ENCODE peak calls at places on chromosomes 3 and 15, in five cellular contexts. L is PC-9, F is pancreas, Y is brain microvascular endothelial cell, P is HepG2. E is an unnamed sample.

GRCh38 chr15:84716036-84716732 is at the start of gene SEC11A:
- DNase-seq in L (peak; percentile 95), F (peak; percentile 92), Y (peak; percentile 92), P (peak; percentile 90), E (peak; percentile 77)

GRCh38 chr15:38504680-38505467 is 50.9 kb downstream of the FAM98B start:
- DNase-seq in L (no peak), F (no peak), Y (no peak), P (no peak), E (no peak)

GRCh38 chr3:160643994-160644393 is 33.0 kb upstream of the ARL14 start:
- DNase-seq in L (no peak), F (no peak), Y (no peak), P (no peak), E (no peak)

GRCh38 chr15:66184936-66185790 is 68.4 kb downstream of the MEGF11 start:
- DNase-seq in L (no peak), F (no peak), Y (no peak), P (no peak), E (no peak)

GRCh38 chr3:52606373-52607085 is 70.1 kb downstream of the UQCC5 start:
- DNase-seq in L (peak; percentile 72), F (peak; percentile 41), Y (peak; percentile 14), P (peak; percentile 67), E (no peak)

GRCh38 chr3:145648396-145648795 is 512.6 kb downstream of the PLOD2 start:
- DNase-seq in L (no peak), F (no peak), Y (no peak), P (no peak), E (no peak)

GRCh38 chr15:99721104-99721778 is 12.0 kb downstream of the LYSMD4 start:
- DNase-seq in L (no peak), F (no peak), Y (no peak), P (peak; percentile 17), E (no peak)

GRCh38 chr3:135970500-135971116 is 5.1 kb downstream of the PPP2R3A start:
- DNase-seq in L (no peak), F (no peak), Y (no peak), P (no peak), E (no peak)

GRCh38 chr15:56244811-56245576 is 1.3 kb upstream of the RFX7 start:
- DNase-seq in L (peak; percentile 1), F (peak; percentile 42), Y (peak; percentile 5), P (peak; percentile 85), E (no peak)

GRCh38 chr15:31440754-31441298 is 114.2 kb downstream of the KLF13 start:
- DNase-seq in L (no peak), F (peak; percentile 33), Y (no peak), P (no peak), E (no peak)

GRCh38 chr15:90681056-90681455 is 36.1 kb upstream of the BLM start:
- DNase-seq in L (no peak), F (no peak), Y (no peak), P (no peak), E (no peak)

GRCh38 chr15:73440571-73440970 is 2.4 kb upstream of the REC114 start:
- DNase-seq in L (no peak), F (no peak), Y (no peak), P (no peak), E (no peak)
- H3K27me3 ChIP-seq in L (no peaks in the 10 kb centered on the region), F (no peaks in the 10 kb centered on the region), Y (no peaks in the 10 kb centered on the region), P (peaks cover 10% of the 10 kb centered on the region), E (peaks cover 8% of the 10 kb centered on the region)

GRCh38 chr3:150015906-150016305 is 45.2 kb upstream of the PFN2 start:
- DNase-seq in L (no peak), F (no peak), Y (no peak), P (no peak), E (no peak)

GRCh38 chr3:150023239-150023636 is 52.5 kb upstream of the PFN2 start:
- DNase-seq in L (no peak), F (no peak), Y (no peak), P (no peak), E (no peak)

GRCh38 chr3:150022406-150023238 is 51.9 kb upstream of the PFN2 start:
- DNase-seq in L (no peak), F (no peak), Y (peak; percentile 48), P (no peak), E (no peak)

GRCh38 chr3:150014782-150015181 is 44.1 kb upstream of the PFN2 start:
- DNase-seq in L (no peak), F (no peak), Y (no peak), P (no peak), E (no peak)

GRCh38 chr3:150020527-150020926 is 49.8 kb upstream of the PFN2 start:
- DNase-seq in L (no peak), F (no peak), Y (peak; percentile 66), P (no peak), E (peak; percentile 32)
- TF ChIP-seq CTCF in L (no peak), F (no peak), Y (no peak), P (no peak), E (no peak)

DNA sequence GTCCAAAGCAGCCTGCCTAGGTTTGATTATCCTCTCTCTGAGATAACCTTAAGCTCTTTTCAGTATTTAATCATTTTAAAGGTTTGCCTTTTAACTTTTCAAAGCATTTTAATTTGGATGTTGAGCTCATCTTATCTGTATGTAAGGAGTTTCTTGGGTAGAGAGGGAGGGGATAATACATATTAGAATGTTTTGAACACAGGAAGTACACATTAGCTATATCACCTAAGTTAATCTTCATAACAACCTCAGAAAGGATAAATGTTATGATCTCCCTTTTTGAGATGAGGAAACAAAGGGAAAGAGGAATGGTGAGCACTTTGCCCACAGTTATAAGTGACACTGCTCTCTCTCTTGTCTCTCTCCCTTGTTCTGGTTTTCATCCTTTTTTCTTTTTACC is 2.2 kb upstream of the CD47 start:
- DNase-seq in L (no peak), F (no peak), Y (no peak), P (no peak), E (no peak)
- H3K4me3 ChIP-seq in L (no peak overlapping the region), F (no peak overlapping the region), Y (no peak overlapping the region), P (no peak overlapping the region), E (no peak overlapping the region)

DNA sequence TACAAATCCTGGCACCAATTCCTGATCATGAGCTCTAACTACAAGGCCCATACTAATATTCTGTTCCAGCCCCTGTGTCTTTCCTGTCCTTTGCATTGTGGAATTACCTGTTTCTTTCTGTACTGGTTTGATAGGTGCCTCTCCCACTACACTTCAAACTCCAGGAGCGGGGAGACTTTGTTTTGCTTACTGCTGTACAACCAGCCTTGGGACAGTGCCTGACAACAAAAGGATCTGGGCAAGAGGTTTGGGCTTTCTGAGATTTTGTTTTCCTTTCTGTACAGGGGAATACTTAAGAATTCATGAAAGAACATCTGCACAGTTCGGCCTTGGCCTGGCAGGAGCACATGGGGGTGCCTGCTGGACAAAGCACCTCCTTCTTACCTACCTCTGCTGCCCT is 45.1 kb downstream of the ZDHHC3 start:
- DNase-seq in L (no peak), F (no peak), Y (no peak), P (no peak), E (no peak)
- H3K27me3 ChIP-seq in L (no peaks in the 10 kb centered on the region), F (no peaks in the 10 kb centered on the region), Y (no peaks in the 10 kb centered on the region), P (no peaks in the 10 kb centered on the region), E (no peaks in the 10 kb centered on the region)

GRCh38 chr3:186775999-186776398 is 7.4 kb upstream of the EIF4A2 start:
- DNase-seq in L (no peak), F (no peak), Y (no peak), P (peak; percentile 29), E (no peak)
- TF ChIP-seq CTCF in L (no peak), F (no peak), Y (peak; percentile 27), P (peak; percentile 53), E (no peak)

GRCh38 chr3:194632983-194633348 is 253 bp downstream of the TMEM44 start:
- DNase-seq in L (no peak), F (peak; percentile 50), Y (no peak), P (no peak), E (no peak)
- H3K4me3 ChIP-seq in L (peak overlapping the region; percentile 74), F (peak overlapping the region; percentile 57), Y (peak overlapping the region; percentile 74), P (peak overlapping the region; percentile 73), E (peak overlapping the region; percentile 68)

GRCh38 chr3:194139085-194139976 is 3.4 kb downstream of the HES1 start:
- DNase-seq in L (peak; percentile 60), F (peak; percentile 46), Y (peak; percentile 67), P (peak; percentile 52), E (no peak)

GRCh38 chr3:194142156-194142910 is 6.4 kb downstream of the HES1 start:
- DNase-seq in L (no peak), F (no peak), Y (no peak), P (no peak), E (no peak)

GRCh38 chr3:194141415-194142155 is 5.6 kb downstream of the HES1 start:
- DNase-seq in L (peak; percentile 97), F (peak; percentile 97), Y (peak; percentile 91), P (peak; percentile 78), E (peak; percentile 69)

GRCh38 chr3:194139977-194140351 is 4.0 kb downstream of the HES1 start:
- DNase-seq in L (no peak), F (no peak), Y (no peak), P (no peak), E (no peak)

DNA sequence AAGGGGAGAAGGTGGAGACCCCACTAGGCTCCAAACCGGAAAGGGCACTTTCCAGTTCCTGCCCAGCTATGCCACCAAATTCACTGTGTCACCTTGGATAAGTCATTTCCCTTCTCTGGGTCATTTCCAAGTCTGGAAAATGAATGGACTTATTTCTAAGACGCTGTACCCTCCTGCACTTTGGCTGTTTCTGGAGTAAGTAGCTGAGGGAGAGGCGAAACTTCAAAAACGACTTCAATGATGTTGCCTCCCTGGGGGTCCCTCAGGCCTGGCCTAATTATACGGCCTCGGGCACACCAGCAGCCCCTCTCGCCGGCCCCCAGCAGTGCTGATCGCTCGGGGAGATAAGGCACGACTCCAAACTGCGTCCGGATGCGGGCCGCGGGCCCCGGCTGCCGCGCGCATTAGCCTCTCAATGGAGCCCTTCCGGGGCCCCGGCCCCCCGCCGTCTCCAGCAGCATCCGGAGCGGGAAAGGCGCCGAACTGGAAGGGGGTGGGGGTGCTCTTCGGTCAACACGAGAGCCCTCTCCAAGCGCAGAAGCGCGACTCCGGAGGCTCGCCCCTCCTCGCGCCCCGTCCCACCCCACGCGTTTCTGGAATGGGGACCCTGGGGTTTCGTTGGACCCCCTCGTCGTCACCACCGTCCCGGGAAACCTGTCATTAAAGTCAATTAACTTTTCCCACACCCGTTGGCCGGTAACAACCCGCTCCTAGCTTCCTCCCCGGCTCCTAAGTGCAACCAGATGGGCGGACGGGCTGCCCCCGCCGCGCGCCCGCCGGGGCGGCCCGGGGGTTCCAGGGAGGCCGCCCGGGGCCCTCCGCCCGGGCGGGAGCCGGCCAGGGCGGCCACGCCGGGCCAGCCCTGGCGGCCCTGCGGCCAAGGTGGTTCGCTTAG is 4.8 kb downstream of the HES1 start:
- DNase-seq in L (peak; percentile 68), F (peak; percentile 77), Y (peak; percentile 66), P (peak; percentile 51), E (no peak)
- H3K27me3 ChIP-seq in L (no peaks in the 10 kb centered on the region), F (no peaks in the 10 kb centered on the region), Y (peaks cover 5% of the 10 kb centered on the region), P (peaks cover 3% of the 10 kb centered on the region), E (peaks cover 3% of the 10 kb centered on the region)